ENCODE peak calls at places on chromosome 18, in ten cellular contexts. C is cardiac muscle cell, A is hepatocyte, J is body of pancreas, Z is psoas muscle, T is thoracic aorta, P is IMR-90, B is gastrocnemius medialis, X is brain microvascular endothelial cell, M is left ventricle myocardium inferior. Q is an unnamed sample. For H3K36me3, the result is how much of the 10 kb centered on the place peaks cover.

GRCh38 chr18:13915973-13916372 is 637 bp upstream of the MC2R start:
- DNase-seq in C (peak), A (peak), J (no peak), Z (no peak), T (no peak), P (no peak), B (no peak), X (no peak), M (peak), Q (no peak)

GRCh38 chr18:316391-316790 is 48.5 kb upstream of the THOC1 start:
- DNase-seq in C (no peak), A (no peak), J (no peak), Z (no peak), T (no peak), P (peak), B (no peak), X (no peak), M (no peak), Q (no peak)

GRCh38 chr18:32730620-32731021 is 42.2 kb downstream of the KLHL14 start:
- DNase-seq in C (peak), A (no peak), J (no peak), Z (no peak), T (no peak), P (no peak), B (no peak), X (no peak), M (no peak), Q (no peak)

GRCh38 chr18:3397031-3397750 is 52.8 kb upstream of the TGIF1 start:
- DNase-seq in C (no peak), A (no peak), J (no peak), Z (no peak), T (no peak), P (no peak), B (no peak), X (no peak), M (no peak), Q (no peak)

GRCh38 chr18:46051731-46052461 is 20.2 kb downstream of the PSTPIP2 start:
- DNase-seq in C (peak), A (peak), J (peak), Z (no peak), T (no peak), P (peak), B (peak), X (peak), M (no peak), Q (peak)

GRCh38 chr18:79599503-79599931 is 80.1 kb upstream of the CTDP1 start:
- DNase-seq in C (no peak), A (no peak), J (peak), Z (no peak), T (no peak), P (peak), B (no peak), X (peak), M (peak), Q (no peak)

GRCh38 chr18:45657357-45658335 is 42.4 kb downstream of the SLC14A2 start:
- DNase-seq in C (no peak), A (no peak), J (no peak), Z (no peak), T (no peak), P (peak), B (no peak), X (no peak), M (no peak), Q (no peak)

GRCh38 chr18:70015127-70015526 is 67.5 kb upstream of the CD226 start:
- DNase-seq in C (no peak), A (no peak), J (no peak), Z (no peak), T (no peak), P (no peak), B (no peak), X (no peak), M (no peak), Q (no peak)

GRCh38 chr18:12038082-12038660 is 55.5 kb upstream of the ANKRD62 start:
- DNase-seq in C (peak), A (peak), J (peak), Z (peak), T (no peak), P (no peak), B (no peak), X (no peak), M (no peak), Q (no peak)

GRCh38 chr18:66013976-66014375 is 263.2 kb downstream of the CDH7 start:
- DNase-seq in C (no peak), A (no peak), J (no peak), Z (no peak), T (no peak), P (no peak), B (no peak), X (no peak), M (no peak), Q (no peak)

GRCh38 chr18:22207022-22207758 is 37.8 kb downstream of the GATA6 start:
- DNase-seq in C (peak), A (no peak), J (no peak), Z (no peak), T (no peak), P (peak), B (no peak), X (no peak), M (no peak), Q (no peak)

GRCh38 chr18:67260841-67261240 is 255.7 kb downstream of the DSEL start:
- DNase-seq in C (no peak), A (no peak), J (no peak), Z (no peak), T (no peak), P (peak), B (no peak), X (peak), M (no peak), Q (no peak)

GRCh38 chr18:12307251-12307736 is 747 bp upstream of the TUBB6 start:
- DNase-seq in C (peak), A (peak), J (peak), Z (peak), T (no peak), P (peak), B (peak), X (peak), M (peak), Q (no peak)

GRCh38 chr18:65897292-65897691 is 146.5 kb downstream of the CDH7 start:
- DNase-seq in C (no peak), A (no peak), J (no peak), Z (no peak), T (no peak), P (no peak), B (no peak), X (no peak), M (no peak), Q (no peak)

GRCh38 chr18:74635202-74635969 is 37.7 kb downstream of the ZNF407 start:
- DNase-seq in C (no peak), A (peak), J (peak), Z (no peak), T (no peak), P (no peak), B (no peak), X (no peak), M (no peak), Q (no peak)

GRCh38 chr18:79400591-79401381 is 5.1 kb downstream of the NFATC1 start:
- DNase-seq in C (no peak), A (no peak), J (no peak), Z (peak), T (no peak), P (no peak), B (no peak), X (no peak), M (peak), Q (no peak)

GRCh38 chr18:50878345-50879301 is at the start of gene ME2:
- DNase-seq in C (peak), A (peak), J (peak), Z (peak), T (peak), P (peak), B (peak), X (peak), M (peak), Q (no peak)

GRCh38 chr18:3044931-3045698 is 32.2 kb upstream of the LPIN2 start:
- DNase-seq in C (peak), A (peak), J (peak), Z (peak), T (no peak), P (no peak), B (no peak), X (no peak), M (peak), Q (no peak)

GRCh38 chr18:9426753-9427152 is 48.6 kb upstream of the RALBP1 start:
- DNase-seq in C (no peak), A (no peak), J (no peak), Z (no peak), T (no peak), P (no peak), B (no peak), X (no peak), M (no peak), Q (no peak)

GRCh38 chr18:59156316-59156715 is 16.6 kb downstream of the SEC11C start:
- DNase-seq in C (no peak), A (no peak), J (no peak), Z (no peak), T (no peak), P (no peak), B (no peak), X (no peak), M (no peak), Q (no peak)

GRCh38 chr18:65791753-65792152 is 40.9 kb downstream of the CDH7 start:
- DNase-seq in C (no peak), A (no peak), J (no peak), Z (no peak), T (no peak), P (no peak), B (no peak), X (no peak), M (no peak), Q (no peak)

GRCh38 chr18:11909597-11910026 is 1.5 kb upstream of the MPPE1 start:
- DNase-seq in C (peak), A (peak), J (peak), Z (no peak), T (no peak), P (peak), B (no peak), X (no peak), M (no peak), Q (no peak)

GRCh38 chr18:39441648-39442047 is 1876.0 kb upstream of the CELF4 start:
- DNase-seq in C (no peak), A (no peak), J (no peak), Z (no peak), T (no peak), P (no peak), B (no peak), X (no peak), M (no peak), Q (no peak)

GRCh38 chr18:34730774-34731173 is 20.7 kb downstream of the DTNA start:
- DNase-seq in C (peak), A (no peak), J (no peak), Z (no peak), T (no peak), P (no peak), B (no peak), X (no peak), M (no peak), Q (no peak)

GRCh38 chr18:21330122-21330701 is 88.2 kb downstream of the GREB1L start:
- DNase-seq in C (peak), A (peak), J (no peak), Z (peak), T (no peak), P (no peak), B (peak), X (peak), M (peak), Q (peak)

GRCh38 chr18:45993441-45993840 is 26.3 kb upstream of the EPG5 start:
- DNase-seq in C (peak), A (no peak), J (no peak), Z (no peak), T (no peak), P (peak), B (no peak), X (peak), M (no peak), Q (peak)

GRCh38 chr18:40911582-40912254 is 1043.3 kb upstream of the PIK3C3 start:
- DNase-seq in C (peak), A (no peak), J (no peak), Z (no peak), T (no peak), P (peak), B (no peak), X (peak), M (no peak), Q (no peak)

DNA sequence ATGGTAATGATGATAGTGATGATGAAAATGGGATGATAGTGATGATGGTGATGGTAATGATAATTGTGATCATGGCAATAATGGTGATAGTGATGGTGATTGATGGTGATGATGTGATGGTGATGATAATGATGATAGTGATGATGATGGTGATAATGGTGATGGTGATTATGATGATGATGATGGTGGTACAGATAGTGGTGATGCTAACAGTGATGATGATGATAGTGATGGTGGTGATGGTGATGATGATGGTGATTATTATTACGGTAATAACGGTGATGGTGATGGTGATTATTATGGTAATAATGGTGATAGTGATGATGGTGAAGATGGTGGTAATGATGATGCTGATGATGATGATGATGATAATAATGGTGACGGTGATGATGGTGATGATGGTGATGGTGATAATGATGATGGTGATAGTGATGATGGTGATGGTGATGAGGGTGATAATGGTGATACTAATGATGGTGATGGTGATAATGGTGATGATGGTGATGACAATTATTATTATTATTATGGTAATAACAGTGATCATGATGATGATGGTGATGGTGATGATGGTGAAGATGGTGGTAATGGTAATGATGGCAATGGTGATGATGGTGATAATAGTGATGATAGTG is 151.0 kb downstream of the ZNF516 start:
- DNase-seq in C (no peak), A (no peak), J (no peak), Z (no peak), T (no peak), P (no peak), B (no peak), X (no peak), M (no peak), Q (no peak)
- TF ChIP-seq CTCF in C (no peak), A (no peak), J (no peak), Z (no peak), T (no peak), P (no peak), B (no peak), X (no peak), M (no peak), Q (no peak)

DNA sequence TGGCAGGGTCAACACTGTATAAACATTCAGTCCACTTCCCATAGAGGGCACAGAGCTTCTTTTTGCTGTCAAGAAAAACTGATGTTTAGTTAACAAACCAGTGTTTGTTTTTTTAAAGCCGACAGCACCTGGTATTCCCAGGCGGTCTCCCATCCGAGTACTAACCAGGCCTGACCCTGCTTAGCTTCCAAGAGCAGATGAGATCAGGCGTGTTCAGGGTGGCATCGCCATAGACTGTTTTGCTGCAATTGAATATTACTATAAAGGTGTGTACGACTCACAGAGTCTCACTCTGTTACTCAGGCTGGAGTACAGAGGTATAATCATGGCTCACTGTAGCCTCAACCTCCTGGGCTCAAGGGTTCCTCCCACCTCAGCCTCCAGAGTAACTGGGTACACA is 31.5 kb downstream of the CABYR start:
- DNase-seq in C (no peak), A (no peak), J (no peak), Z (no peak), T (no peak), P (no peak), B (no peak), X (no peak), M (no peak), Q (no peak)
- H3K36me3 ChIP-seq in C (under half), A (under half), J (under half), Z (under half), T (under half), P (under half), B (under half), X (under half), M (half or more), Q (under half)

GRCh38 chr18:56562479-56562878 is 75.9 kb downstream of the TXNL1 start:
- DNase-seq in C (no peak), A (no peak), J (no peak), Z (no peak), T (no peak), P (no peak), B (no peak), X (no peak), M (no peak), Q (no peak)

GRCh38 chr18:56565059-56565458 is 73.3 kb downstream of the TXNL1 start:
- DNase-seq in C (peak), A (no peak), J (no peak), Z (no peak), T (no peak), P (no peak), B (no peak), X (no peak), M (no peak), Q (no peak)

GRCh38 chr18:56560992-56561391 is 77.4 kb downstream of the TXNL1 start:
- DNase-seq in C (no peak), A (no peak), J (no peak), Z (no peak), T (no peak), P (no peak), B (no peak), X (no peak), M (no peak), Q (no peak)

GRCh38 chr18:56565596-56566355 is 72.6 kb downstream of the TXNL1 start:
- DNase-seq in C (peak), A (no peak), J (no peak), Z (no peak), T (no peak), P (peak), B (peak), X (peak), M (no peak), Q (no peak)

DNA sequence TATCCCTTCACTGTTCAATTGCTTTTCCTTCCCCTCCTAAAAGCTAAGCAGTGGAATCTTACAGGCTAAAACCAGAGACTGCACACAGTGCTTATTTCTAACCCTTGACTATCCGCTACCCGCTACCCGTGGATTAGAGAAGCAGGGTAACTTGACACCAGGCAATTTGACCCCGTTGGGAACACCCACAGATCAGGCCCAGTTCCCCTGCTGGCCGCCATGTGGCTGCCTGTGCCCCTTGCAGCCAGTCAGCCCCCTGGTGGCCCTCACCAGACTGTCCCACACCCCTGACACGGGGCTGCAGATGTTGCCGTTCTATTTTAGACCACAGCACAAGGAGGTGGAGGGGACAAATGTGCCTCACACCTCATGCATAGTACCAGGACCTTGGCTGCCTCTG is 74.8 kb downstream of the TXNL1 start:
- DNase-seq in C (no peak), A (no peak), J (no peak), Z (no peak), T (no peak), P (no peak), B (no peak), X (no peak), M (no peak), Q (no peak)
- TF ChIP-seq CTCF in C (no peak), A (no peak), J (no peak), Z (no peak), T (no peak), P (peak), B (no peak), X (peak), M (peak), Q (peak)

GRCh38 chr18:23568739-23569138 is 17.6 kb downstream of the NPC1 start:
- DNase-seq in C (no peak), A (no peak), J (no peak), Z (no peak), T (no peak), P (no peak), B (no peak), X (no peak), M (no peak), Q (no peak)
- H3K36me3 ChIP-seq in C (under half), A (under half), J (under half), Z (under half), T (under half), P (under half), B (under half), X (under half), M (half or more), Q (under half)

GRCh38 chr18:54232485-54233227 is 8.2 kb upstream of the MBD2 start:
- DNase-seq in C (peak), A (no peak), J (no peak), Z (no peak), T (no peak), P (no peak), B (no peak), X (no peak), M (no peak), Q (no peak)
- TF ChIP-seq CTCF in C (peak), A (no peak), J (peak), Z (no peak), T (no peak), P (no peak), B (no peak), X (no peak), M (no peak), Q (no peak)

Q was measured in kidney epithelial cell.